ENCODE peak calls at places on chromosomes 6 and 20, in four cellular contexts. C, D, X and L are unnamed samples.

GRCh38 chr20:63309261-63310071 is 16.5 kb downstream of the COL20A1 start:
- DNase-seq in C (no peak), X (peak), D (peak), L (no peak)

GRCh38 chr6:14278000-14278399 is 160.4 kb downstream of the CD83 start:
- DNase-seq in C (no peak), D (no peak), X (no peak), L (no peak)

GRCh38 chr20:62922451-62922921 is 3.8 kb downstream of the DIDO1 start:
- DNase-seq in C (no peak), D (no peak), X (no peak), L (no peak)

GRCh38 chr20:36407196-36407733 is 101.1 kb downstream of the DLGAP4 start:
- DNase-seq in C (no peak), D (no peak), X (no peak), L (no peak)

GRCh38 chr6:150324044-150324443 is 44.8 kb upstream of the IYD start:
- DNase-seq in D (no peak), C (no peak), X (no peak), L (no peak)

GRCh38 chr6:134123666-134124208 is 71.3 kb upstream of the SLC2A12 start:
- DNase-seq in D (peak), X (no peak), C (no peak), L (no peak)

GRCh38 chr20:58389324-58389967 is 417 bp downstream of the VAPB start:
- DNase-seq in X (peak), C (no peak), D (peak), L (peak)

GRCh38 chr6:6588064-6588923 is at the start of gene LY86:
- DNase-seq in X (no peak), C (no peak), D (peak), L (no peak)

GRCh38 chr6:141963543-141964295 is 169.0 kb upstream of the GJE1 start:
- DNase-seq in X (no peak), D (no peak), C (no peak), L (no peak)

GRCh38 chr6:33828764-33829731 is 25.2 kb upstream of the MLN start:
- DNase-seq in C (no peak), D (no peak), X (no peak), L (peak)

GRCh38 chr20:33394718-33395117 is 6.6 kb downstream of the CDK5RAP1 start:
- DNase-seq in D (no peak), C (no peak), X (no peak), L (no peak)

GRCh38 chr6:56091159-56091869 is 156.1 kb downstream of the COL21A1 start:
- DNase-seq in C (no peak), X (no peak), D (no peak), L (no peak)

GRCh38 chr6:166166314-166167257 is 1.1 kb downstream of the TBXT start:
- DNase-seq in C (no peak), D (peak), X (no peak), L (no peak)

GRCh38 chr6:18226451-18226850 is 37.9 kb downstream of the DEK start:
- DNase-seq in C (no peak), D (no peak), X (no peak), L (no peak)

GRCh38 chr6:156873654-156874380 is 96.6 kb downstream of the ARID1B start:
- DNase-seq in C (no peak), X (no peak), D (no peak), L (no peak)